ENCODE peak calls at places on chromosomes 1 and 21, in ten cellular contexts. One of them, this sample, is unnamed.

GRCh38 chr21:43306391-43306790 is 120.5 kb downstream of the SIK1 start:
- DNase-seq in SJCRH30: no peak
- DNase-seq in heart left ventricle: no peak
- DNase-seq in pancreas: peak; percentile 33
- DNase-seq in A549: no peak
- DNase-seq in prostate gland: no peak
- DNase-seq in uterus: no peak
- DNase-seq in OCI-LY7: no peak
- DNase-seq in H1: no peak
- DNase-seq in HCT116: no peak
- DNase-seq in this sample: no peak

GRCh38 chr1:161229896-161230295 is 4.0 kb downstream of the TOMM40L start:
- DNase-seq in SJCRH30: no peak
- DNase-seq in heart left ventricle: no peak
- DNase-seq in pancreas: no peak
- DNase-seq in A549: no peak
- DNase-seq in prostate gland: no peak
- DNase-seq in uterus: no peak
- DNase-seq in OCI-LY7: no peak
- DNase-seq in H1: no peak
- DNase-seq in HCT116: no peak
- DNase-seq in this sample: no peak

GRCh38 chr1:2132222-2133038 is 62.1 kb downstream of the FAAP20 start:
- DNase-seq in SJCRH30: peak; percentile 55
- DNase-seq in heart left ventricle: peak; percentile 51
- DNase-seq in pancreas: no peak
- DNase-seq in A549: no peak
- DNase-seq in prostate gland: no peak
- DNase-seq in uterus: peak; percentile 55
- DNase-seq in OCI-LY7: no peak
- DNase-seq in H1: peak; percentile 75
- DNase-seq in HCT116: no peak
- DNase-seq in this sample: no peak

GRCh38 chr1:245277276-245277675 is 122.5 kb downstream of the KIF26B start:
- DNase-seq in SJCRH30: no peak
- DNase-seq in heart left ventricle: no peak
- DNase-seq in pancreas: no peak
- DNase-seq in A549: no peak
- DNase-seq in prostate gland: no peak
- DNase-seq in uterus: no peak
- DNase-seq in OCI-LY7: peak; percentile 3
- DNase-seq in H1: peak; percentile 60
- DNase-seq in HCT116: no peak
- DNase-seq in this sample: no peak

GRCh38 chr1:21919520-21919919 is 17.6 kb downstream of the HSPG2 start:
- DNase-seq in SJCRH30: no peak
- DNase-seq in heart left ventricle: no peak
- DNase-seq in pancreas: no peak
- DNase-seq in A549: no peak
- DNase-seq in prostate gland: no peak
- DNase-seq in uterus: no peak
- DNase-seq in OCI-LY7: no peak
- DNase-seq in H1: no peak
- DNase-seq in HCT116: no peak
- DNase-seq in this sample: peak; percentile 43

GRCh38 chr1:183711691-183712401 is 58.7 kb upstream of the APOBEC4 start:
- DNase-seq in SJCRH30: no peak
- DNase-seq in heart left ventricle: peak; percentile 43
- DNase-seq in pancreas: no peak
- DNase-seq in A549: no peak
- DNase-seq in prostate gland: no peak
- DNase-seq in uterus: peak; percentile 46
- DNase-seq in OCI-LY7: no peak
- DNase-seq in H1: no peak
- DNase-seq in HCT116: no peak
- DNase-seq in this sample: no peak

GRCh38 chr1:237387144-237387505 is 345.1 kb downstream of the RYR2 start:
- DNase-seq in SJCRH30: peak; percentile 3
- DNase-seq in heart left ventricle: no peak
- DNase-seq in pancreas: no peak
- DNase-seq in A549: no peak
- DNase-seq in prostate gland: no peak
- DNase-seq in uterus: no peak
- DNase-seq in OCI-LY7: no peak
- DNase-seq in H1: no peak
- DNase-seq in HCT116: no peak
- DNase-seq in this sample: no peak

GRCh38 chr1:54053745-54054437 is 483 bp downstream of the TCEANC2 start:
- DNase-seq in SJCRH30: no peak
- DNase-seq in heart left ventricle: no peak
- DNase-seq in pancreas: no peak
- DNase-seq in A549: no peak
- DNase-seq in prostate gland: no peak
- DNase-seq in uterus: no peak
- DNase-seq in OCI-LY7: no peak
- DNase-seq in H1: no peak
- DNase-seq in HCT116: no peak
- DNase-seq in this sample: no peak

GRCh38 chr1:3785458-3786157 is 10.7 kb downstream of the LRRC47 start:
- DNase-seq in SJCRH30: no peak
- DNase-seq in heart left ventricle: no peak
- DNase-seq in pancreas: peak; percentile 51
- DNase-seq in A549: no peak
- DNase-seq in prostate gland: no peak
- DNase-seq in uterus: no peak
- DNase-seq in OCI-LY7: peak; percentile 36
- DNase-seq in H1: peak; percentile 84
- DNase-seq in HCT116: no peak
- DNase-seq in this sample: no peak

GRCh38 chr1:205505076-205505729 is 734 bp downstream of the CDK18 start:
- DNase-seq in SJCRH30: no peak
- DNase-seq in heart left ventricle: no peak
- DNase-seq in pancreas: no peak
- DNase-seq in A549: peak; percentile 41
- DNase-seq in prostate gland: no peak
- DNase-seq in uterus: no peak
- DNase-seq in OCI-LY7: peak; percentile 32
- DNase-seq in H1: no peak
- DNase-seq in HCT116: no peak
- DNase-seq in this sample: no peak

GRCh38 chr1:177092001-177092400 is 72.5 kb downstream of the ASTN1 start:
- DNase-seq in SJCRH30: no peak
- DNase-seq in heart left ventricle: no peak
- DNase-seq in pancreas: no peak
- DNase-seq in A549: no peak
- DNase-seq in prostate gland: no peak
- DNase-seq in uterus: no peak
- DNase-seq in OCI-LY7: no peak
- DNase-seq in H1: no peak
- DNase-seq in HCT116: no peak
- DNase-seq in this sample: no peak

GRCh38 chr1:51667556-51667955 is 50.7 kb downstream of the OSBPL9 start:
- DNase-seq in SJCRH30: no peak
- DNase-seq in heart left ventricle: no peak
- DNase-seq in pancreas: no peak
- DNase-seq in A549: no peak
- DNase-seq in prostate gland: no peak
- DNase-seq in uterus: no peak
- DNase-seq in OCI-LY7: no peak
- DNase-seq in H1: no peak
- DNase-seq in HCT116: no peak
- DNase-seq in this sample: no peak

DNA sequence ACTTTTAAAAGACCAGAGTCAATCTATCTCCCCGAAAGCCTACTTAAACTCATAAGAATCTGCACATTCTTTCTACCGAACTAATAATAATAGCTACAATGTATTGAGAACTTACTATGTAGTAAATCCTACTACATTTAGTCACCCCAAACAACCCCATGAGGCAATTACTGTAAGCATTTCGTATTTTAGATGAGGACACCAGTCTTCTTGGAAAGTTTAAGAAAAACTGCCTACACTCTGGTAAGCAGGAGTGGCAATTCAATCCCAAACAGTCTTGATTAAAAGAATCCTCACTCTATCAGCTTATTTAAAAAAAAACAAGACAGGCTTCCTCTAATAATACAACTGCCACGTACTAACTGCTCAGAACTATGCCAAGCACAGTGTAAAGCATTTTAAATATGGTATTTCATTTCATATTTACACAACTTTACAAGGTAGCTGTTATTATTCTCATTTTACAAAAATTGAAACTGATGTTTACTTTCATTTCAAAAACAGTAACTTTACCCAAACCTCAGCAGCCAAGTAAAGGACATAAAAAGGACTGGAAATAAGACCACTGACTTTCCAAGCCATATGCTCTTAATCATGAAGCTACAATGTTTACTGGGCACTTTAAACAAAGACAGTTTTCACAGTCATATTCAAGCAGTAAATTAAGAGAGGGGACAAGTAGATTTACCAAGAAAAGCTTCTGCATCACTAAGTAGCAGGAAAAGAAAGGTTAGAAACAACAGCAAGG is 13.9 kb downstream of the ARID4B start:
- DNase-seq in SJCRH30: no peak
- DNase-seq in heart left ventricle: no peak
- DNase-seq in pancreas: no peak
- DNase-seq in A549: no peak
- DNase-seq in prostate gland: no peak
- DNase-seq in uterus: no peak
- DNase-seq in OCI-LY7: no peak
- DNase-seq in H1: no peak
- DNase-seq in HCT116: no peak
- DNase-seq in this sample: no peak
- H3K27ac ChIP-seq in SJCRH30: no peak overlapping the region
- H3K27ac ChIP-seq in heart left ventricle: no peak overlapping the region
- H3K27ac ChIP-seq in pancreas: no peak overlapping the region
- H3K27ac ChIP-seq in A549: no peak overlapping the region
- H3K27ac ChIP-seq in prostate gland: peak overlapping the region; percentile 1
- H3K27ac ChIP-seq in uterus: peak overlapping the region; percentile 11
- H3K27ac ChIP-seq in OCI-LY7: no peak overlapping the region
- H3K27ac ChIP-seq in H1: no peak overlapping the region
- H3K27ac ChIP-seq in HCT116: no peak overlapping the region
- H3K27ac ChIP-seq in this sample: peak overlapping the region; percentile 45

DNA sequence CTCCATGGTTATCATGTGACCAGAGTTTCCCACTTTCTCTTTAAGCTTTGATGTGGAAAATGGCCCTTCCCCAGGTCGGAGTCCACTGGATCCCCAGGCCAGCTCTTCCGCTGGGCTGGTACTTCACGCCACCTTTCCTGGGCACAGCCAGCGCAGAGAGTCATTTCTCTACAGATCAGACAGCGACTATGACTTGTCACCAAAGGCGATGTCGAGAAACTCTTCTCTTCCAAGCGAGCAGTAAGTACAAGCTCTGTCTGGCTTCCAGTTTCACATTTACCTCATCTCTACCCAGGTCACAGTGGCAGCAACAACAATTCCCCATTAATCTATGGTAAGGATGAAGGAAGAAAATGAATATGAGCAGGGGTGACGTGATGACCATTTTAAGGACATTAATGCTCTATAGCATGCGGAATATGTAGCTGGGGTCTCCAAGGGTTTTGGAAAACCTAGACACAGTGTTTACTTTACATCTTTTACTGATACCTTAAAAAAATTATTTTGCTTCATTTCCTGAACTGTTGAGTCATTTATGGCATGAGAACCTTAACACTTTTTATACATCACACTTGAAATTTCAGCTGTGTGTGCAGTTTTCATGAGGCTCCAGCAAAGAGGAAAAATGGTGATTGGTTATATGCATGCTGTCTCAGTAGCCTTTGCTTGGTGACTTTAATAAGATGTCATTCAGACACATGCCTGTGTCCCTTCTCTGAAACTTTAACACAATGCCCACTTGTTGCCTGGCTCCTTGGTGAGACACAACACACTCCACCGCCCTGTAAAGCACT is 286.3 kb upstream of the SGIP1 start:
- DNase-seq in SJCRH30: no peak
- DNase-seq in heart left ventricle: no peak
- DNase-seq in pancreas: no peak
- DNase-seq in A549: no peak
- DNase-seq in prostate gland: no peak
- DNase-seq in uterus: no peak
- DNase-seq in OCI-LY7: no peak
- DNase-seq in H1: no peak
- DNase-seq in HCT116: no peak
- DNase-seq in this sample: no peak
- H3K27ac ChIP-seq in SJCRH30: no peak overlapping the region
- H3K27ac ChIP-seq in heart left ventricle: peak overlapping the region; percentile 8
- H3K27ac ChIP-seq in pancreas: no peak overlapping the region
- H3K27ac ChIP-seq in A549: peak overlapping the region; percentile 44
- H3K27ac ChIP-seq in prostate gland: no peak overlapping the region
- H3K27ac ChIP-seq in uterus: peak overlapping the region; percentile 55
- H3K27ac ChIP-seq in OCI-LY7: no peak overlapping the region
- H3K27ac ChIP-seq in H1: no peak overlapping the region
- H3K27ac ChIP-seq in HCT116: no peak overlapping the region
- H3K27ac ChIP-seq in this sample: no peak overlapping the region

GRCh38 chr1:157131281-157131680 is 6.9 kb downstream of the ETV3 start:
- DNase-seq in SJCRH30: no peak
- DNase-seq in heart left ventricle: no peak
- DNase-seq in pancreas: no peak
- DNase-seq in A549: no peak
- DNase-seq in prostate gland: no peak
- DNase-seq in uterus: no peak
- DNase-seq in OCI-LY7: no peak
- DNase-seq in H1: no peak
- DNase-seq in HCT116: no peak
- DNase-seq in this sample: no peak
- H3K27ac ChIP-seq in SJCRH30: no peak overlapping the region
- H3K27ac ChIP-seq in heart left ventricle: no peak overlapping the region
- H3K27ac ChIP-seq in pancreas: no peak overlapping the region
- H3K27ac ChIP-seq in A549: no peak overlapping the region
- H3K27ac ChIP-seq in prostate gland: peak overlapping the region; percentile 57
- H3K27ac ChIP-seq in uterus: no peak overlapping the region
- H3K27ac ChIP-seq in OCI-LY7: no peak overlapping the region
- H3K27ac ChIP-seq in H1: no peak overlapping the region
- H3K27ac ChIP-seq in HCT116: no peak overlapping the region
- H3K27ac ChIP-seq in this sample: no peak overlapping the region

DNA sequence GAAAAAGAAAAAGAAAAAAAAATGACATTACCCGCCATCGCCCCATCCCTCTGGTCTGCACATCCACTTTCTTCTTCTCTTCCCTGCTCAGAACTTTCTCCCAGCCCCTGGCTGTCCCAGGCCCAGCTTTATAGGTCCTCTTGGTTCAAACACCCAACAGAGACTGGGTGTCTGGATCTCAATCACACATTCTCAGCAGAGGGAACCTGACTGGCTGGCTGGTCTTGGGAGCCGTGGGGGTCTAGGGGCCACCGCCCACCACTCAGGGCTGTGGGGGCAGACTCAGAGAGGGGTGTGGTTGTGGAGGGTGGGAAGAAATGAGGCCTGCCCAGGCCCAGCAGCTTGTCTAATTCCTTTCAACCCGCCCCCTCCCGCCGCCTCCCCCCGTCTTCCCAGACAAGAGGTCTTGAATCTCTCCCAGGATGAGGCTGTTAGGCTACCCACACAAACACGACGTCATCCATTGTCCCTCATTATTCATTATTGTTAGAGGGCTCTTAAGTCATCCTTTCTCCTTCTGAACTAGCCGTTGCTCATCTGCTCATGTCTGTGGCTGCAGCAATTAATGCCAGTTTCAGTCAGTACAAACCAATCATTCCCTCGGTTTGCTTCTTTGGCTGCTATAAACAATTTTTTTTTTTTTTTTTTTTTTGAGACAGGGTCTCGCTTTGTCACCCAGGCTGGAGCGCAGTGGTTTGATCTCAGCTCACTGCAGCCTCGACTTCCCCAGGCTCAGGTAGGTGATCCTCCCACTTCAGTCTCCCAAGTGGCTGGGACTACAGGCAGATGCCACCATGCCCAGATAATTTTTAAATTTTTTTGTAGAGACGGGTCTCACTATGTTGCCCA is 40.6 kb upstream of the CLIC4 start:
- DNase-seq in SJCRH30: peak; percentile 68
- DNase-seq in heart left ventricle: no peak
- DNase-seq in pancreas: no peak
- DNase-seq in A549: peak; percentile 31
- DNase-seq in prostate gland: no peak
- DNase-seq in uterus: no peak
- DNase-seq in OCI-LY7: no peak
- DNase-seq in H1: no peak
- DNase-seq in HCT116: no peak
- DNase-seq in this sample: peak; percentile 89
- H3K27ac ChIP-seq in SJCRH30: peak overlapping the region; percentile 69
- H3K27ac ChIP-seq in heart left ventricle: peak overlapping the region; percentile 79
- H3K27ac ChIP-seq in pancreas: peak overlapping the region; percentile 81
- H3K27ac ChIP-seq in A549: peak overlapping the region; percentile 89
- H3K27ac ChIP-seq in prostate gland: peak overlapping the region; percentile 78
- H3K27ac ChIP-seq in uterus: peak overlapping the region; percentile 81
- H3K27ac ChIP-seq in OCI-LY7: no peak overlapping the region
- H3K27ac ChIP-seq in H1: no peak overlapping the region
- H3K27ac ChIP-seq in HCT116: peak overlapping the region; percentile 58
- H3K27ac ChIP-seq in this sample: peak overlapping the region; percentile 82

This sample was measured in epithelial cell of prostate.